ENCODE peak calls at places on chromosomes 1 and 21, in six cellular contexts. P, V, Q, M, J and N are unnamed samples.
A peak's percentile ranks its signal among the peaks of the same experiment; 100 is the strongest.

GRCh38 chr1:115258302-115258866 is 79.7 kb downstream of the NGF start:
- DNase-seq in M (no peak), Q (no peak), P (no peak), J (no peak), V (no peak), N (no peak)

GRCh38 chr21:38768385-38769071 is 37.2 kb upstream of the ETS2 start:
- DNase-seq in V (no peak), Q (peak; percentile 96), J (no peak), M (no peak), P (no peak), N (no peak)

GRCh38 chr1:4087530-4088420 is 187.7 kb upstream of the C1orf174 start:
- DNase-seq in J (no peak), Q (no peak), V (no peak), P (no peak), M (no peak), N (no peak)

GRCh38 chr1:245079021-245079609 is 75.7 kb upstream of the KIF26B start:
- DNase-seq in M (no peak), V (no peak), P (no peak), Q (peak; percentile 31), J (no peak), N (no peak)

GRCh38 chr21:45590726-45591618 is 48.7 kb upstream of the SLC19A1 start:
- DNase-seq in J (no peak), P (no peak), M (no peak), V (no peak), Q (no peak), N (no peak)

GRCh38 chr21:44051462-44051941 is 39.4 kb downstream of the TRAPPC10 start:
- DNase-seq in V (no peak), J (no peak), M (peak; percentile 79), Q (no peak), P (no peak), N (no peak)

GRCh38 chr1:36253463-36253862 is 29.2 kb downstream of the THRAP3 start:
- DNase-seq in J (no peak), P (no peak), V (no peak), Q (no peak), M (no peak), N (no peak)

GRCh38 chr1:70140894-70141293 is 64.5 kb downstream of the LRRC40 start:
- DNase-seq in M (no peak), Q (no peak), P (no peak), V (no peak), J (no peak), N (no peak)

GRCh38 chr1:31224102-31224501 is 15.6 kb downstream of the NKAIN1 start:
- DNase-seq in P (no peak), Q (no peak), M (no peak), V (no peak), J (no peak), N (no peak)

GRCh38 chr21:36542312-36543101 is 62.6 kb upstream of the CLDN14 start:
- DNase-seq in Q (no peak), J (no peak), V (no peak), P (no peak), M (no peak), N (no peak)

GRCh38 chr1:236851871-236852270 is 56.8 kb downstream of the MTR start:
- DNase-seq in P (no peak), J (no peak), Q (no peak), M (no peak), V (no peak), N (no peak)

GRCh38 chr1:174206148-174206826 is 47.0 kb downstream of the RABGAP1L start:
- DNase-seq in M (no peak), V (no peak), P (no peak), J (no peak), Q (no peak), N (no peak)

GRCh38 chr1:205918955-205919746 is 24.1 kb downstream of the SLC26A9 start:
- DNase-seq in Q (peak; percentile 79), J (peak; percentile 45), P (peak; percentile 81), V (peak; percentile 84), M (no peak), N (no peak)

GRCh38 chr1:214454619-214455396 is 96.6 kb downstream of the PTPN14 start:
- DNase-seq in V (no peak), P (peak; percentile 71), Q (peak; percentile 87), M (no peak), J (no peak), N (no peak)

GRCh38 chr1:2611621-2612437 is 21.0 kb downstream of the MMEL1 start:
- DNase-seq in P (no peak), V (peak; percentile 21), M (peak; percentile 35), J (no peak), Q (no peak), N (no peak)

GRCh38 chr21:27564684-27565280 is 597.9 kb upstream of the ADAMTS5 start:
- DNase-seq in J (no peak), Q (peak; percentile 58), P (peak; percentile 33), V (peak; percentile 54), M (no peak), N (no peak)

GRCh38 chr1:116495534-116495933 is 75.3 kb downstream of the CD58 start:
- DNase-seq in M (peak; percentile 68), V (no peak), P (no peak), J (no peak), Q (no peak), N (no peak)

GRCh38 chr1:156705918-156706646 is 699 bp upstream of the CRABP2 start:
- DNase-seq in V (peak; percentile 88), Q (no peak), J (peak; percentile 66), P (no peak), M (peak; percentile 75), N (no peak)

GRCh38 chr1:10283318-10283984 is 73.1 kb downstream of the KIF1B start:
- DNase-seq in V (no peak), J (no peak), P (no peak), M (no peak), Q (no peak), N (no peak)